ENCODE peak calls at places on chromosome X, in four cellular contexts. One of them, this sample, is unnamed.

GRCh38 chrX:30304866-30305265 is 4.3 kb downstream of the NR0B1 start:
- DNase-seq in GM23338: no peak
- DNase-seq in coronary artery: no peak
- DNase-seq in HCT116: no peak
- DNase-seq in this sample: no peak

GRCh38 chrX:56219702-56220101 is 12.5 kb upstream of the KLF8 start:
- DNase-seq in GM23338: peak
- DNase-seq in coronary artery: no peak
- DNase-seq in HCT116: peak
- DNase-seq in this sample: peak

GRCh38 chrX:71454222-71454621 is 78.7 kb upstream of the OGT start:
- DNase-seq in GM23338: no peak
- DNase-seq in coronary artery: no peak
- DNase-seq in HCT116: no peak
- DNase-seq in this sample: no peak

GRCh38 chrX:55624403-55624802 is 1.2 kb downstream of the FOXR2 start:
- DNase-seq in GM23338: no peak
- DNase-seq in coronary artery: no peak
- DNase-seq in HCT116: no peak
- DNase-seq in this sample: no peak

GRCh38 chrX:136953867-136954787 is 73.6 kb upstream of the RBMX start:
- DNase-seq in GM23338: peak
- DNase-seq in coronary artery: no peak
- DNase-seq in HCT116: peak
- DNase-seq in this sample: no peak

GRCh38 chrX:124862304-124862703 is 457.4 kb upstream of the TEX13C start:
- DNase-seq in GM23338: no peak
- DNase-seq in coronary artery: no peak
- DNase-seq in HCT116: no peak
- DNase-seq in this sample: no peak

GRCh38 chrX:115892787-115893671 is 277.5 kb upstream of the AGTR2 start:
- DNase-seq in GM23338: peak
- DNase-seq in coronary artery: no peak
- DNase-seq in HCT116: peak
- DNase-seq in this sample: peak

GRCh38 chrX:130118396-130118795 is 8.1 kb upstream of the ELF4 start:
- DNase-seq in GM23338: no peak
- DNase-seq in coronary artery: no peak
- DNase-seq in HCT116: no peak
- DNase-seq in this sample: no peak

GRCh38 chrX:119223784-119224183 is 12.3 kb upstream of the PGRMC1 start:
- DNase-seq in GM23338: no peak
- DNase-seq in coronary artery: no peak
- DNase-seq in HCT116: no peak
- DNase-seq in this sample: no peak

GRCh38 chrX:76550016-76550415 is 122.5 kb downstream of the MAGEE1 start:
- DNase-seq in GM23338: no peak
- DNase-seq in coronary artery: no peak
- DNase-seq in HCT116: no peak
- DNase-seq in this sample: no peak

GRCh38 chrX:21382715-21383114 is 8.5 kb downstream of the CNKSR2 start:
- DNase-seq in GM23338: no peak
- DNase-seq in coronary artery: no peak
- DNase-seq in HCT116: peak
- DNase-seq in this sample: no peak
- TF ChIP-seq CTCF in GM23338: peak
- TF ChIP-seq CTCF in coronary artery: no peak
- TF ChIP-seq CTCF in HCT116: peak
- TF ChIP-seq CTCF in this sample: no peak

GRCh38 chrX:24037729-24038128 is 10.7 kb upstream of the KLHL15 start:
- DNase-seq in GM23338: no peak
- DNase-seq in coronary artery: no peak
- DNase-seq in HCT116: no peak
- DNase-seq in this sample: no peak
- TF ChIP-seq CTCF in GM23338: no peak
- TF ChIP-seq CTCF in coronary artery: no peak
- TF ChIP-seq CTCF in HCT116: no peak
- TF ChIP-seq CTCF in this sample: no peak

GRCh38 chrX:41452565-41452964 is 5.4 kb downstream of the NYX start:
- DNase-seq in GM23338: no peak
- DNase-seq in coronary artery: no peak
- DNase-seq in HCT116: no peak
- DNase-seq in this sample: no peak

GRCh38 chrX:41452972-41453371 is 5.8 kb downstream of the NYX start:
- DNase-seq in GM23338: no peak
- DNase-seq in coronary artery: no peak
- DNase-seq in HCT116: no peak
- DNase-seq in this sample: no peak

GRCh38 chrX:41459714-41460113 is 12.6 kb downstream of the NYX start:
- DNase-seq in GM23338: no peak
- DNase-seq in coronary artery: no peak
- DNase-seq in HCT116: no peak
- DNase-seq in this sample: no peak

DNA sequence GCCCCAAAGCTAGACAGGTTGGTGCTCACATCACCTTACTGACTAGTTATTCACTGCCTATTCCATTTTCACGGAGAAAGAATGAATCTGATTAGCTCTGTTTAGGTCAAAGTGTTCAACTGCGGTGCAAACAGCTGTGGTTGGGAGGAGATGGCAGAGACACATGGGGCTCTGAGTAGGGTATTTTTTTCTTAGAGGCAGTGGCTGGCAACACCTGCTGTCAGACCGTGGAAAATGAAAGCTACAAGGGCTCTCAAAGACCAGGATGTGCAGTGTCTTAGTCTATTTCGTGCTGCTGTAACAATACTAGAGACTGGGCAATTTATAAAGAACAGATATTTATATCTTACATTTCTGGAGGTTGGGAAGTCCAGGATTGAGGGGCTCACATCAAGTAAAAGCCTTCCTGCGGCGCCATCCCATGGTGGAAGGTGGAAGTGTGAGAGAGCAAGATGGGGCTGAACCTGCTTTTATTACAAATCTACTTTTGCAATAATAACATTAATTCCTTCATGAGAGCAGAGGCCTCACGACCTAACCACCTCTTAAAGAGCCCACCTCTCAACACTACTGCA is 10.6 kb downstream of the NYX start:
- DNase-seq in GM23338: peak
- DNase-seq in coronary artery: no peak
- DNase-seq in HCT116: no peak
- DNase-seq in this sample: no peak
- TF ChIP-seq CTCF in GM23338: peak
- TF ChIP-seq CTCF in coronary artery: no peak
- TF ChIP-seq CTCF in HCT116: peak
- TF ChIP-seq CTCF in this sample: no peak

GRCh38 chrX:152632445-152633097 is 5.1 kb upstream of the GABRQ start:
- DNase-seq in GM23338: peak
- DNase-seq in coronary artery: no peak
- DNase-seq in HCT116: peak
- DNase-seq in this sample: peak
- TF ChIP-seq CTCF in GM23338: peak
- TF ChIP-seq CTCF in coronary artery: peak
- TF ChIP-seq CTCF in HCT116: peak
- TF ChIP-seq CTCF in this sample: no peak

GRCh38 chrX:15356444-15356843 is 21.1 kb upstream of the PIGA start:
- DNase-seq in GM23338: no peak
- DNase-seq in coronary artery: no peak
- DNase-seq in HCT116: no peak
- DNase-seq in this sample: no peak
- TF ChIP-seq CTCF in GM23338: no peak
- TF ChIP-seq CTCF in coronary artery: no peak
- TF ChIP-seq CTCF in HCT116: no peak
- TF ChIP-seq CTCF in this sample: no peak

GRCh38 chrX:79270401-79270800 is 96.7 kb downstream of the ITM2A start:
- DNase-seq in GM23338: peak
- DNase-seq in coronary artery: no peak
- DNase-seq in HCT116: no peak
- DNase-seq in this sample: peak
- TF ChIP-seq CTCF in GM23338: peak
- TF ChIP-seq CTCF in coronary artery: no peak
- TF ChIP-seq CTCF in HCT116: no peak
- TF ChIP-seq CTCF in this sample: no peak

GRCh38 chrX:133776072-133776471 is 209.3 kb downstream of the GPC3 start:
- DNase-seq in GM23338: peak
- DNase-seq in coronary artery: no peak
- DNase-seq in HCT116: no peak
- DNase-seq in this sample: peak
- TF ChIP-seq CTCF in GM23338: peak
- TF ChIP-seq CTCF in coronary artery: no peak
- TF ChIP-seq CTCF in HCT116: peak
- TF ChIP-seq CTCF in this sample: no peak

This sample was measured in mucosa of descending colon.